ENCODE peak calls at places on chromosomes 1 and 21, in seven cellular contexts. C is uterus, U is mesothelial cell of epicardium, F is coronary artery, Z is GM20000, Q is fibroblast of the aortic adventitia, X is epithelial cell of proximal tubule. R is an unnamed sample.

GRCh38 chr1:161482610-161483009 is 22.6 kb upstream of the FCGR2A start:
- DNase-seq in U (no peak), F (no peak), X (no peak), Q (no peak), C (no peak), Z (no peak), R (no peak)

GRCh38 chr1:93692983-93693591 is 11.4 kb upstream of the BCAR3 start:
- DNase-seq in F (no peak), C (no peak), X (peak), Q (peak), Z (peak), U (no peak), R (no peak)

GRCh38 chr1:160032165-160032827 is 506 bp upstream of the PIGM start:
- DNase-seq in Z (no peak), U (no peak), Q (peak), F (no peak), C (no peak), X (no peak), R (no peak)

GRCh38 chr1:36309397-36309796 is 3.2 kb downstream of the SH3D21 start:
- DNase-seq in F (no peak), X (no peak), Q (no peak), C (no peak), Z (no peak), U (no peak), R (no peak)

GRCh38 chr1:46053734-46054133 is 78.7 kb downstream of the PIK3R3 start:
- DNase-seq in C (no peak), F (no peak), Z (no peak), X (no peak), Q (peak), U (no peak), R (no peak)

GRCh38 chr1:14687147-14687546 is 88.7 kb downstream of the KAZN start:
- DNase-seq in Q (no peak), C (no peak), Z (no peak), U (no peak), F (no peak), X (no peak), R (no peak)

GRCh38 chr1:201766117-201766863 is 62.7 kb upstream of the IPO9 start:
- DNase-seq in Z (no peak), Q (peak), X (no peak), F (no peak), C (peak), U (no peak), R (no peak)

GRCh38 chr1:17696417-17697301 is 58.5 kb upstream of the ACTL8 start:
- DNase-seq in Z (no peak), F (no peak), U (peak), Q (peak), X (peak), C (peak), R (no peak)

GRCh38 chr1:218299416-218299815 is 14.3 kb downstream of the RRP15 start:
- DNase-seq in X (no peak), U (no peak), C (no peak), F (no peak), Q (peak), Z (no peak), R (no peak)

GRCh38 chr1:158248122-158248521 is 6.1 kb upstream of the CD1A start:
- DNase-seq in U (no peak), Q (no peak), Z (peak), X (no peak), F (no peak), C (no peak), R (no peak)

GRCh38 chr1:43732132-43732531 is 24.8 kb downstream of the ST3GAL3 start:
- DNase-seq in U (no peak), Q (no peak), F (no peak), Z (no peak), X (no peak), C (no peak), R (no peak)

GRCh38 chr1:39973503-39974135 is 18.7 kb downstream of the MFSD2A start:
- DNase-seq in X (no peak), U (peak), F (no peak), C (peak), Z (peak), Q (peak), R (peak)

GRCh38 chr21:25329227-25329626 is 278.1 kb downstream of the MRPL39 start:
- DNase-seq in F (no peak), Z (no peak), X (peak), C (no peak), U (no peak), Q (peak), R (no peak)

GRCh38 chr1:230072296-230072695 is 5.3 kb downstream of the GALNT2 start:
- DNase-seq in F (no peak), U (peak), X (no peak), Q (no peak), C (no peak), Z (no peak), R (no peak)
- TF ChIP-seq CTCF in F (no peak), U (no peak), X (no peak), Q (no peak), C (no peak), Z (no peak), R (no peak)

DNA sequence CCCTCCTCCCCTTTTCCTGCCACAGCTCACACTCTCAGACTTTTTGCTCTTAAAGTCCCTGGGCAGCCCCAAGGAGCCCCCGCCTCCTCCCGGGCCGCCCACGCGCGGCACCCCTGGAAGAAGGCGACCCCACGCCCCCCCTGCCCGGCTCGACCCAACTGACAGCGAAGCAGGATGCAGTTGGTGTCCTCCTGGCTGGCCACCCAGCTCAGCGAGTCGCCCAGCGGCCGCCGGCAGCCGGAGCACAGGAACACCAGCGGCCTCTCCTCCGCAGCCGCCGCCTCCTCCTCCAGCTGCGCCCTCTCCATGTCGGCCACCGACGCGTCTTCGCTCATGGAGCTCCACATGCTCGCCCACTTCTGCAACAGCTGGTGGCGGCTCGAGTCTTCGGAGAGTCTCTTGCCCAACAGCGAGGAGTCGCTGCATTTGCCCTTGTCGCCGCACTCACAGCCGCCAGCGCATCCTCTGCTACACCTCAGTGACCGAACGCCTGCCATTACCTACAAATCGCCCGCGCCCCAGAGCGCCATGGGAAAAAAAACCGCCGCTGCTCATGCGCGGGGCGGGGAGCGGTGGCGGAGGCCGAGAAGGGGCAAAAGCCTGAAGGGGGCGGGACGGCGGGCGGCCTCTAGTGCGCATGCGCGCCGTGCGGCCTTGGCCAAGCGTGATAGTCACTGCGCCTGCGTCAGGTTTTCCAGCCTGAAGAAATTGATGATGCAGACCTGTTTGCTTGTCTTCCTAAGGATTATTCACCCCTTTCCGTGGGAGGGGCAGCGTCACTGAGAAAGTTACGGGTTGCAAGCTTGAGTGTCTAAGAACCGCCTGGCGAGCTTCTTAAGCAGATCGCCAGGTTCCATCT is at the start of gene MIS18A:
- DNase-seq in X (peak), Z (peak), F (peak), U (peak), C (peak), Q (peak), R (peak)
- TF ChIP-seq CTCF in X (no peak), Z (no peak), F (no peak), U (no peak), C (peak), Q (no peak), R (no peak)

DNA sequence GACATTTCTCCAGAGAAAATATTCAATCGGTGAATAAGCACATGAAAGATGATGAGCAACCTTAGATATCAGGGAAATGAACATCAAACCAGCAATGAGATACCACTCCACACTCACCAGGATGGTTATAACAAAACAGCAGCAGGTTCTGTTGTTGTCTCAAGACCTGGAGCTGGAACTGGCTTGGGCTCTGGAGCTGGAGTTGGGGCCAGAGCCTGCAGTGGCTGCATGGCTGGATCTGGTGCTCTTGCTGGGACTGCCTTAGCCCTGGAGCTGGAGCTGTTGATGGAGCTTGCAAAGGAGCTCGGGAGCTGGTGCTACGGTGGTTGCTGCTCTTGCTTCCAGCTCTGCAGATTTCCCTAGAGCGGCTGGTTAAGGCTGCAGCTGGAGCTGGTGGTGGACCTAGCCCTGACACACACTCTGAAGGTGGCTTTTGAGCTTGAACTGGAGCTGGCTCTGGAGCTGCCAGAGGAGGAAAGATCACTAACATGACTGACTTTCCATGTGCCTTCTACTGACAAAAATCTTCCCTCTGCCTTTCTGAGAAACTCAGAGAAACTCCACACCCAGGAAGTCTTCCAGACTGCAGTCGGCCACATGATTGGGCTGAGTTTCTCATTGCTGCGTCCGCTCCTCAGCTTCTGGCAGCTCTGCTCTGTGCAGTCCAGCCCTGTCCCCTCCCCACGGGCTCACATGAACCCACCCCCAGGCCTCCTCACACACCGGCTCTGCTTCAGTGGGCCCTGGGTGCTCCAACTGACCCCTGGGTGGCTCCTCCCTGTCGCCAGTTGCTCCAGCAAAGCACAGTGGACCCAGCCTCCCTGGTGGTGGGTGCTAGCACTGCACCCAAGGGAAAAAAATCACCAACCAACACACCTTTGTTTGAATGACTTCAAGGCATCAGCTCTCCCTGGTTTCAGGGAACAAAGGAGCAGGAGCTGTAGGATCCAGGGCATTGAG is 139.1 kb upstream of the FMN2 start:
- DNase-seq in F (no peak), C (no peak), X (no peak), U (no peak), Q (no peak), Z (no peak), R (no peak)
- TF ChIP-seq CTCF in F (no peak), C (no peak), X (peak), U (peak), Q (peak), Z (peak), R (no peak)

GRCh38 chr1:246782120-246782900 is 58.1 kb downstream of the SCCPDH start:
- DNase-seq in U (no peak), Z (no peak), C (peak), F (no peak), Q (peak), X (peak), R (no peak)
- TF ChIP-seq CTCF in U (no peak), Z (no peak), C (no peak), F (no peak), Q (no peak), X (no peak), R (no peak)